ENCODE peak calls at places on chromosomes 16 and 17, in six cellular contexts. One of them, this sample, is unnamed.

GRCh38 chr16:50699345-50700159 is 6.1 kb downstream of the NOD2 start:
- DNase-seq in lung: no peak
- DNase-seq in thoracic aorta: no peak
- DNase-seq in foreskin keratinocyte: peak; percentile 95
- DNase-seq in CD4-positive, alpha-beta T cell: no peak
- DNase-seq in ascending aorta: no peak
- DNase-seq in this sample: peak; percentile 76

GRCh38 chr17:39631403-39631802 is 4.7 kb downstream of the PPP1R1B start:
- DNase-seq in lung: no peak
- DNase-seq in thoracic aorta: no peak
- DNase-seq in foreskin keratinocyte: no peak
- DNase-seq in CD4-positive, alpha-beta T cell: no peak
- DNase-seq in ascending aorta: no peak
- DNase-seq in this sample: peak; percentile 55

GRCh38 chr17:17300624-17301568 is 2.3 kb upstream of the NT5M start:
- DNase-seq in lung: no peak
- DNase-seq in thoracic aorta: no peak
- DNase-seq in foreskin keratinocyte: no peak
- DNase-seq in CD4-positive, alpha-beta T cell: peak; percentile 25
- DNase-seq in ascending aorta: peak; percentile 79
- DNase-seq in this sample: peak; percentile 26

GRCh38 chr16:81564368-81565060 is 119.9 kb downstream of the CMIP start:
- DNase-seq in lung: no peak
- DNase-seq in thoracic aorta: no peak
- DNase-seq in foreskin keratinocyte: no peak
- DNase-seq in CD4-positive, alpha-beta T cell: no peak
- DNase-seq in ascending aorta: no peak
- DNase-seq in this sample: no peak

GRCh38 chr17:75313941-75314550 is 24.8 kb upstream of the SLC25A19 start:
- DNase-seq in lung: no peak
- DNase-seq in thoracic aorta: no peak
- DNase-seq in foreskin keratinocyte: no peak
- DNase-seq in CD4-positive, alpha-beta T cell: no peak
- DNase-seq in ascending aorta: no peak
- DNase-seq in this sample: no peak

GRCh38 chr17:35630530-35631148 is 43.5 kb downstream of the AP2B1 start:
- DNase-seq in lung: no peak
- DNase-seq in thoracic aorta: no peak
- DNase-seq in foreskin keratinocyte: peak; percentile 67
- DNase-seq in CD4-positive, alpha-beta T cell: no peak
- DNase-seq in ascending aorta: no peak
- DNase-seq in this sample: peak; percentile 54

GRCh38 chr16:58086381-58087208 is 42.6 kb downstream of the CFAP20 start:
- DNase-seq in lung: no peak
- DNase-seq in thoracic aorta: no peak
- DNase-seq in foreskin keratinocyte: no peak
- DNase-seq in CD4-positive, alpha-beta T cell: no peak
- DNase-seq in ascending aorta: no peak
- DNase-seq in this sample: no peak

GRCh38 chr16:2942045-2942444 is 22.0 kb upstream of the KREMEN2 start:
- DNase-seq in lung: no peak
- DNase-seq in thoracic aorta: no peak
- DNase-seq in foreskin keratinocyte: no peak
- DNase-seq in CD4-positive, alpha-beta T cell: no peak
- DNase-seq in ascending aorta: no peak
- DNase-seq in this sample: no peak

DNA sequence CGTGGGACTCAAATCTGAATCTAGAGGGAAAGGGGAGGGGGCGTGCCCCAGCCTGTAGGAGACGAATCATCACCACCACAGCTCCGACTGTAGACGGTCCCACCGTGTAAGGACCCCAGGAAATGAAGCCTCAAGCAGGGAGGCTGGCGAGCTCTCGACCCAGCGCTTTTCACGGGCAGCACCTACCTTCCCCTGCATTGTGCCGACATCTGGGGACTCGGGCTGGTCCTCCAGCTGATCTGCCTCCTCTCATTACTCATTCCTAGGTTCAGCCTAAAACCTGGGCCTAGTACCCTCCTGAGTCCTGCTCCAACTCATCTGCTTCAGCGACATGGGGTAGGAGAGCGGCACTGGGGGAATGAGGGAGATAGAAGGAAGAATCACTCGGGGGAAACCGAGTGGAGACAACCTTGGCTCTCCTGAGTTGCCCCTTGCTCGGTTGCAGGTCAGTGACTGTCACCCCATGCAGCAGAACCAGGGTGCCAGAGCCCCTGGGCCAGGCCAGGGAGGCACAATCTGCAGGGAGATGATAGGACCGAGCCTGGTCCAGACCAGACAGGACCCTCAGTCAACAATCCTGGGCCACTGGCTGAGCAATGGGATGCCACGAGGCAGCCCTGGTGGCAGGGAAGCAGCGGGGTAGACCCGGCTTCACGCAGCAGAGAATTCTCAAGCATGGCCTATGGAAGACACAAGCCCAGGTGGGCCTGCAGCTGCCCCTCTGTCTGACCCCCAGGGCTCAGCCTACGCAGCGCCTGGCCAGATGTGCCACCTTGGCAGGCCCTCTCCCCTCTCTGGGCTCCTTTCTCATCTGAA is 833 bp upstream of the BCAR1 start:
- DNase-seq in lung: no peak
- DNase-seq in thoracic aorta: no peak
- DNase-seq in foreskin keratinocyte: no peak
- DNase-seq in CD4-positive, alpha-beta T cell: no peak
- DNase-seq in ascending aorta: no peak
- DNase-seq in this sample: no peak
- H3K27ac ChIP-seq in lung: peak overlapping the region; percentile 35
- H3K27ac ChIP-seq in thoracic aorta: peak overlapping the region; percentile 96
- H3K27ac ChIP-seq in foreskin keratinocyte: no peak overlapping the region
- H3K27ac ChIP-seq in CD4-positive, alpha-beta T cell: no peak overlapping the region
- H3K27ac ChIP-seq in ascending aorta: peak overlapping the region; percentile 94
- H3K27ac ChIP-seq in this sample: peak overlapping the region; percentile 98

DNA sequence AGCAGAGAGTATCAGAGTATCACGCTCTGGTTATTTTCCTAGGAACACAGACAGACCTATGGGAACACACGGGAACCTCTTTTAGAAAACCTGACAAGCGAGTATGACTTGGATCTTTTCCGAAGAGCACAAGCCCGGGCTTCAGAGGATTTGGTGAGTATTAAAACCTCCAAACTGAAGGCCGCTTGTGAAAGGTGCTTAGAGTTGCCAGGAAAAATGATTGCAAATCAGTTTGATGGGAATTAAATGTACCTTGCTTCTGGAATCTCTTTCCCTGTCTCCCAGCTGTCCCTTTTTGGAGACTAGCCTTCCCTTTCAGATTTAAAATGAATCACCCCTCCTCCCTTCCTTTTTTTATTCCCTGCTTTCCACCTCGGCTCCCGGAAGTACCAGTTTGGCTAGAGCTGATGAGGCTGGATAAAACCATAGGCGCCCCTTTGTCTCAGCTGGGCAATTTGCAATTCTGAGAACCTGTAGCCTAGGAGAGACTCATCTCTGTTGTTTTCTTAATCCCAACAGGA is 27.3 kb downstream of the KAT7 start:
- DNase-seq in lung: no peak
- DNase-seq in thoracic aorta: no peak
- DNase-seq in foreskin keratinocyte: no peak
- DNase-seq in CD4-positive, alpha-beta T cell: no peak
- DNase-seq in ascending aorta: no peak
- DNase-seq in this sample: no peak
- H3K27ac ChIP-seq in lung: peak overlapping the region; percentile 9
- H3K27ac ChIP-seq in thoracic aorta: peak overlapping the region; percentile 23
- H3K27ac ChIP-seq in foreskin keratinocyte: no peak overlapping the region
- H3K27ac ChIP-seq in CD4-positive, alpha-beta T cell: no peak overlapping the region
- H3K27ac ChIP-seq in ascending aorta: peak overlapping the region; percentile 41
- H3K27ac ChIP-seq in this sample: no peak overlapping the region

GRCh38 chr17:47897561-47897960 is 1.5 kb downstream of the SP2 start:
- DNase-seq in lung: no peak
- DNase-seq in thoracic aorta: no peak
- DNase-seq in foreskin keratinocyte: no peak
- DNase-seq in CD4-positive, alpha-beta T cell: no peak
- DNase-seq in ascending aorta: no peak
- DNase-seq in this sample: no peak
- H3K27ac ChIP-seq in lung: peak overlapping the region; percentile 21
- H3K27ac ChIP-seq in thoracic aorta: peak overlapping the region; percentile 97
- H3K27ac ChIP-seq in foreskin keratinocyte: no peak overlapping the region
- H3K27ac ChIP-seq in CD4-positive, alpha-beta T cell: no peak overlapping the region
- H3K27ac ChIP-seq in ascending aorta: peak overlapping the region; percentile 96
- H3K27ac ChIP-seq in this sample: no peak overlapping the region

DNA sequence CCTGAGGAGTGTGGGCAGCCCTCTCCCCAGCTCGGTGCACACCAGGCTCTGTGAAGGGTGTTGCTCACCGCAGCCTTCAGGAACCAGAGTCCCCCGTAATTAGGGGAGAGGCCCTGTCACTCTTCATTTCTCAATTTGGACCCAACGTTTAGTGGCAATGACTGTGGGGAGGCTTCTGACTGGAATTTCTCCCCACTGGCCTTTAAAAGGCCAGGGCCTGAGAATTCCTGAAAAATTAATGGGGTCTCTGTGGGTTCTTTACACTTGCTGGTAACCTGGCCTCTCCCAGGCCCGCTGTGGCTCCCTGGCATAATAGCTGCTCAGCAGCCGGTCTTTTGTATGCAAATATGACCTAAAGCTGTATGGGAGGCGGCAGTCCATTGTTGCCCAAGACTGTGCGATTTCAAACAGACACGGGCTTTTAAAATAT is 209.7 kb downstream of the MSI2 start:
- DNase-seq in lung: no peak
- DNase-seq in thoracic aorta: no peak
- DNase-seq in foreskin keratinocyte: no peak
- DNase-seq in CD4-positive, alpha-beta T cell: no peak
- DNase-seq in ascending aorta: no peak
- DNase-seq in this sample: no peak
- H3K27ac ChIP-seq in lung: no peak overlapping the region
- H3K27ac ChIP-seq in thoracic aorta: peak overlapping the region; percentile 38
- H3K27ac ChIP-seq in foreskin keratinocyte: no peak overlapping the region
- H3K27ac ChIP-seq in CD4-positive, alpha-beta T cell: no peak overlapping the region
- H3K27ac ChIP-seq in ascending aorta: no peak overlapping the region
- H3K27ac ChIP-seq in this sample: no peak overlapping the region